ENCODE peak calls at places on chromosomes 5 and 9, in seven cellular contexts. A, V, I, O, B, J and K are unnamed samples.

GRCh38 chr5:143673676-143674468 is 138.1 kb upstream of the HMHB1 start:
- DNase-seq in A (no peak), V (no peak), I (no peak), O (no peak), B (peak), J (no peak), K (no peak)

GRCh38 chr9:102038006-102038405 is 299.6 kb upstream of the GRIN3A start:
- DNase-seq in A (no peak), V (no peak), I (no peak), O (no peak), B (no peak), J (no peak), K (no peak)

GRCh38 chr5:150320048-150320555 is 17.4 kb upstream of the ARSI start:
- DNase-seq in A (peak), V (no peak), I (no peak), O (no peak), B (peak), J (no peak), K (no peak)

GRCh38 chr9:35903049-35903448 is 3.0 kb upstream of the HRCT1 start:
- DNase-seq in A (peak), V (peak), I (peak), O (peak), B (peak), J (peak), K (peak)

GRCh38 chr9:134360180-134360759 is 34.0 kb downstream of the RXRA start:
- DNase-seq in A (no peak), V (no peak), I (no peak), O (no peak), B (no peak), J (no peak), K (no peak)

GRCh38 chr5:160105686-160106085 is 13.6 kb downstream of the PWWP2A start:
- DNase-seq in A (no peak), V (no peak), I (no peak), O (no peak), B (peak), J (no peak), K (no peak)

GRCh38 chr5:61586096-61587084 is 254.3 kb downstream of the ZSWIM6 start:
- DNase-seq in A (peak), V (no peak), I (no peak), O (no peak), B (no peak), J (peak), K (no peak)

GRCh38 chr9:136238342-136238732 is 7.3 kb downstream of the QSOX2 start:
- DNase-seq in A (no peak), V (no peak), I (no peak), O (no peak), B (no peak), J (no peak), K (no peak)

GRCh38 chr5:1662559-1663043 is 137.0 kb downstream of the MRPL36 start:
- DNase-seq in A (no peak), V (no peak), I (no peak), O (no peak), B (no peak), J (no peak), K (no peak)

GRCh38 chr9:37943329-37944265 is 39.7 kb upstream of the SLC25A51 start:
- DNase-seq in A (peak), V (no peak), I (no peak), O (no peak), B (peak), J (peak), K (no peak)

GRCh38 chr5:115559524-115559923 is 14.9 kb upstream of the FEM1C start:
- DNase-seq in A (no peak), V (no peak), I (no peak), O (no peak), B (peak), J (no peak), K (no peak)

GRCh38 chr9:22157271-22157670 is 148.2 kb upstream of the CDKN2B start:
- DNase-seq in A (no peak), V (no peak), I (no peak), O (no peak), B (peak), J (peak), K (no peak)

GRCh38 chr9:120621941-120622340 is 42.0 kb upstream of the CDK5RAP2 start:
- DNase-seq in A (no peak), V (no peak), I (no peak), O (no peak), B (no peak), J (no peak), K (no peak)